ENCODE peak calls at places on chromosomes 6 and 20, in eight cellular contexts. One of them, this sample, is unnamed.

GRCh38 chr6:170226647-170227046 is 64.2 kb downstream of the DLL1 start:
- DNase-seq in mesendoderm: no peak
- DNase-seq in fibroblast of lung: no peak
- DNase-seq in transverse colon: no peak
- DNase-seq in left ventricle myocardium inferior: no peak
- DNase-seq in IMR-90: no peak
- DNase-seq in heart right ventricle: no peak
- DNase-seq in Peyer's patch: peak; percentile 15
- DNase-seq in this sample: no peak

GRCh38 chr20:33191955-33192354 is 24.0 kb downstream of the BPIFA2 start:
- DNase-seq in IMR-90: no peak
- DNase-seq in left ventricle myocardium inferior: no peak
- DNase-seq in heart right ventricle: no peak
- DNase-seq in Peyer's patch: no peak
- DNase-seq in transverse colon: no peak
- DNase-seq in mesendoderm: no peak
- DNase-seq in fibroblast of lung: no peak
- DNase-seq in this sample: no peak

GRCh38 chr6:72554761-72555221 is 67.1 kb upstream of the KCNQ5 start:
- DNase-seq in IMR-90: peak; percentile 17
- DNase-seq in mesendoderm: no peak
- DNase-seq in heart right ventricle: no peak
- DNase-seq in fibroblast of lung: no peak
- DNase-seq in Peyer's patch: no peak
- DNase-seq in left ventricle myocardium inferior: no peak
- DNase-seq in transverse colon: no peak
- DNase-seq in this sample: no peak

GRCh38 chr20:11686900-11687543 is 230.7 kb upstream of the BTBD3 start:
- DNase-seq in IMR-90: peak; percentile 1
- DNase-seq in left ventricle myocardium inferior: peak; percentile 33
- DNase-seq in Peyer's patch: no peak
- DNase-seq in transverse colon: peak; percentile 30
- DNase-seq in fibroblast of lung: peak; percentile 14
- DNase-seq in mesendoderm: peak; percentile 50
- DNase-seq in heart right ventricle: no peak
- DNase-seq in this sample: no peak

GRCh38 chr20:40506567-40506966 is 182.5 kb downstream of the MAFB start:
- DNase-seq in IMR-90: peak; percentile 80
- DNase-seq in Peyer's patch: peak; percentile 84
- DNase-seq in fibroblast of lung: peak; percentile 99
- DNase-seq in transverse colon: peak; percentile 69
- DNase-seq in left ventricle myocardium inferior: peak; percentile 84
- DNase-seq in heart right ventricle: peak; percentile 78
- DNase-seq in mesendoderm: peak; percentile 68
- DNase-seq in this sample: peak; percentile 57

GRCh38 chr6:148329568-148330299 is 12.9 kb upstream of the SASH1 start:
- DNase-seq in IMR-90: peak; percentile 89
- DNase-seq in fibroblast of lung: peak; percentile 86
- DNase-seq in heart right ventricle: no peak
- DNase-seq in left ventricle myocardium inferior: no peak
- DNase-seq in transverse colon: no peak
- DNase-seq in Peyer's patch: no peak
- DNase-seq in mesendoderm: no peak
- DNase-seq in this sample: no peak

GRCh38 chr6:148657053-148657452 is 89.8 kb upstream of the UST start:
- DNase-seq in Peyer's patch: no peak
- DNase-seq in fibroblast of lung: peak; percentile 88
- DNase-seq in transverse colon: peak; percentile 10
- DNase-seq in left ventricle myocardium inferior: no peak
- DNase-seq in IMR-90: peak; percentile 84
- DNase-seq in mesendoderm: no peak
- DNase-seq in heart right ventricle: no peak
- DNase-seq in this sample: no peak

GRCh38 chr20:46477225-46477624 is 36.1 kb downstream of the ZNF334 start:
- DNase-seq in fibroblast of lung: no peak
- DNase-seq in IMR-90: no peak
- DNase-seq in Peyer's patch: no peak
- DNase-seq in left ventricle myocardium inferior: no peak
- DNase-seq in mesendoderm: no peak
- DNase-seq in heart right ventricle: no peak
- DNase-seq in transverse colon: no peak
- DNase-seq in this sample: no peak

GRCh38 chr6:154292855-154293519 is 63.6 kb downstream of the IPCEF1 start:
- DNase-seq in IMR-90: peak; percentile 92
- DNase-seq in mesendoderm: peak; percentile 48
- DNase-seq in left ventricle myocardium inferior: no peak
- DNase-seq in fibroblast of lung: peak; percentile 63
- DNase-seq in Peyer's patch: no peak
- DNase-seq in transverse colon: no peak
- DNase-seq in heart right ventricle: no peak
- DNase-seq in this sample: no peak

GRCh38 chr6:56540232-56540631 is 102.5 kb downstream of the DST start:
- DNase-seq in heart right ventricle: no peak
- DNase-seq in mesendoderm: no peak
- DNase-seq in Peyer's patch: no peak
- DNase-seq in transverse colon: no peak
- DNase-seq in fibroblast of lung: no peak
- DNase-seq in IMR-90: no peak
- DNase-seq in left ventricle myocardium inferior: no peak
- DNase-seq in this sample: no peak

GRCh38 chr20:15834857-15835256 is 738.4 kb downstream of the KIF16B start:
- DNase-seq in heart right ventricle: no peak
- DNase-seq in Peyer's patch: no peak
- DNase-seq in transverse colon: no peak
- DNase-seq in mesendoderm: no peak
- DNase-seq in IMR-90: no peak
- DNase-seq in fibroblast of lung: no peak
- DNase-seq in left ventricle myocardium inferior: no peak
- DNase-seq in this sample: no peak

GRCh38 chr6:6729971-6730370 is 141.5 kb downstream of the LY86 start:
- DNase-seq in Peyer's patch: no peak
- DNase-seq in transverse colon: no peak
- DNase-seq in mesendoderm: no peak
- DNase-seq in fibroblast of lung: no peak
- DNase-seq in left ventricle myocardium inferior: no peak
- DNase-seq in IMR-90: no peak
- DNase-seq in heart right ventricle: no peak
- DNase-seq in this sample: no peak

GRCh38 chr6:71468038-71468437 is 179.4 kb downstream of the OGFRL1 start:
- DNase-seq in transverse colon: no peak
- DNase-seq in heart right ventricle: no peak
- DNase-seq in IMR-90: no peak
- DNase-seq in left ventricle myocardium inferior: no peak
- DNase-seq in Peyer's patch: no peak
- DNase-seq in mesendoderm: no peak
- DNase-seq in fibroblast of lung: no peak
- DNase-seq in this sample: no peak
- H3K27ac ChIP-seq in transverse colon: no peak overlapping the region
- H3K27ac ChIP-seq in heart right ventricle: no peak overlapping the region
- H3K27ac ChIP-seq in IMR-90: no peak overlapping the region
- H3K27ac ChIP-seq in left ventricle myocardium inferior: no peak overlapping the region
- H3K27ac ChIP-seq in Peyer's patch: no peak overlapping the region
- H3K27ac ChIP-seq in mesendoderm: no peak overlapping the region
- H3K27ac ChIP-seq in fibroblast of lung: no peak overlapping the region
- H3K27ac ChIP-seq in this sample: peak overlapping the region; percentile 73

GRCh38 chr20:20782221-20782620 is 69.8 kb upstream of the RALGAPA2 start:
- DNase-seq in left ventricle myocardium inferior: no peak
- DNase-seq in mesendoderm: no peak
- DNase-seq in fibroblast of lung: no peak
- DNase-seq in Peyer's patch: no peak
- DNase-seq in transverse colon: no peak
- DNase-seq in IMR-90: no peak
- DNase-seq in heart right ventricle: peak; percentile 43
- DNase-seq in this sample: no peak

GRCh38 chr20:20782747-20783146 is 70.3 kb upstream of the RALGAPA2 start:
- DNase-seq in mesendoderm: no peak
- DNase-seq in left ventricle myocardium inferior: no peak
- DNase-seq in Peyer's patch: no peak
- DNase-seq in IMR-90: no peak
- DNase-seq in transverse colon: peak; percentile 54
- DNase-seq in heart right ventricle: no peak
- DNase-seq in fibroblast of lung: no peak
- DNase-seq in this sample: no peak

GRCh38 chr20:20780127-20780822 is 67.8 kb upstream of the RALGAPA2 start:
- DNase-seq in fibroblast of lung: no peak
- DNase-seq in Peyer's patch: peak; percentile 76
- DNase-seq in heart right ventricle: peak; percentile 29
- DNase-seq in mesendoderm: peak; percentile 71
- DNase-seq in transverse colon: peak; percentile 77
- DNase-seq in IMR-90: no peak
- DNase-seq in left ventricle myocardium inferior: peak; percentile 79
- DNase-seq in this sample: no peak

GRCh38 chr20:20785226-20785625 is 72.8 kb upstream of the RALGAPA2 start:
- DNase-seq in fibroblast of lung: no peak
- DNase-seq in mesendoderm: no peak
- DNase-seq in Peyer's patch: no peak
- DNase-seq in transverse colon: no peak
- DNase-seq in IMR-90: no peak
- DNase-seq in heart right ventricle: no peak
- DNase-seq in left ventricle myocardium inferior: no peak
- DNase-seq in this sample: no peak

GRCh38 chr20:20781029-20781428 is 68.6 kb upstream of the RALGAPA2 start:
- DNase-seq in left ventricle myocardium inferior: no peak
- DNase-seq in Peyer's patch: no peak
- DNase-seq in transverse colon: no peak
- DNase-seq in mesendoderm: no peak
- DNase-seq in IMR-90: no peak
- DNase-seq in heart right ventricle: no peak
- DNase-seq in fibroblast of lung: no peak
- DNase-seq in this sample: no peak
- H3K27me3 ChIP-seq in left ventricle myocardium inferior: no peaks in the 10 kb centered on the region
- H3K27me3 ChIP-seq in Peyer's patch: no peaks in the 10 kb centered on the region
- H3K27me3 ChIP-seq in transverse colon: no peaks in the 10 kb centered on the region
- H3K27me3 ChIP-seq in mesendoderm: no peaks in the 10 kb centered on the region
- H3K27me3 ChIP-seq in IMR-90: no peaks in the 10 kb centered on the region
- H3K27me3 ChIP-seq in heart right ventricle: no peaks in the 10 kb centered on the region
- H3K27me3 ChIP-seq in fibroblast of lung: no peaks in the 10 kb centered on the region
- H3K27me3 ChIP-seq in this sample: no peaks in the 10 kb centered on the region

GRCh38 chr20:5077761-5078387 is 41.9 kb downstream of the PCNA start:
- DNase-seq in IMR-90: no peak
- DNase-seq in fibroblast of lung: no peak
- DNase-seq in Peyer's patch: no peak
- DNase-seq in transverse colon: no peak
- DNase-seq in left ventricle myocardium inferior: no peak
- DNase-seq in heart right ventricle: no peak
- DNase-seq in mesendoderm: no peak
- DNase-seq in this sample: no peak

GRCh38 chr20:5080384-5080877 is 39.3 kb downstream of the PCNA start:
- DNase-seq in mesendoderm: no peak
- DNase-seq in transverse colon: peak; percentile 42
- DNase-seq in IMR-90: peak; percentile 54
- DNase-seq in fibroblast of lung: peak; percentile 69
- DNase-seq in Peyer's patch: peak; percentile 63
- DNase-seq in heart right ventricle: peak; percentile 28
- DNase-seq in left ventricle myocardium inferior: peak; percentile 50
- DNase-seq in this sample: no peak

GRCh38 chr20:5081196-5081595 is 38.6 kb downstream of the PCNA start:
- DNase-seq in heart right ventricle: no peak
- DNase-seq in fibroblast of lung: no peak
- DNase-seq in mesendoderm: no peak
- DNase-seq in IMR-90: no peak
- DNase-seq in transverse colon: no peak
- DNase-seq in Peyer's patch: no peak
- DNase-seq in left ventricle myocardium inferior: no peak
- DNase-seq in this sample: no peak

GRCh38 chr20:5074050-5074674 is 45.6 kb downstream of the PCNA start:
- DNase-seq in fibroblast of lung: no peak
- DNase-seq in IMR-90: no peak
- DNase-seq in heart right ventricle: no peak
- DNase-seq in mesendoderm: no peak
- DNase-seq in left ventricle myocardium inferior: no peak
- DNase-seq in Peyer's patch: no peak
- DNase-seq in transverse colon: no peak
- DNase-seq in this sample: no peak

GRCh38 chr20:5078399-5078958 is 41.3 kb downstream of the PCNA start:
- DNase-seq in left ventricle myocardium inferior: peak; percentile 43
- DNase-seq in heart right ventricle: peak; percentile 71
- DNase-seq in fibroblast of lung: peak; percentile 73
- DNase-seq in IMR-90: peak; percentile 66
- DNase-seq in Peyer's patch: peak; percentile 94
- DNase-seq in mesendoderm: no peak
- DNase-seq in transverse colon: peak; percentile 83
- DNase-seq in this sample: peak; percentile 45
- H3K4me3 ChIP-seq in left ventricle myocardium inferior: peak overlapping the region; percentile 52
- H3K4me3 ChIP-seq in heart right ventricle: peak overlapping the region; percentile 36
- H3K4me3 ChIP-seq in fibroblast of lung: no peak overlapping the region
- H3K4me3 ChIP-seq in IMR-90: peak overlapping the region; percentile 38
- H3K4me3 ChIP-seq in Peyer's patch: peak overlapping the region; percentile 16
- H3K4me3 ChIP-seq in mesendoderm: no peak overlapping the region
- H3K4me3 ChIP-seq in transverse colon: no peak overlapping the region
- H3K4me3 ChIP-seq in this sample: peak overlapping the region; percentile 23

GRCh38 chr6:26027491-26028211 is 59.6 kb upstream of the HFE start:
- DNase-seq in Peyer's patch: no peak
- DNase-seq in heart right ventricle: no peak
- DNase-seq in IMR-90: no peak
- DNase-seq in left ventricle myocardium inferior: no peak
- DNase-seq in mesendoderm: no peak
- DNase-seq in transverse colon: no peak
- DNase-seq in fibroblast of lung: no peak
- DNase-seq in this sample: no peak
- H3K27ac ChIP-seq in Peyer's patch: peak overlapping the region; percentile 93
- H3K27ac ChIP-seq in heart right ventricle: peak overlapping the region; percentile 94
- H3K27ac ChIP-seq in IMR-90: peak overlapping the region; percentile 18
- H3K27ac ChIP-seq in left ventricle myocardium inferior: peak overlapping the region; percentile 93
- H3K27ac ChIP-seq in mesendoderm: peak overlapping the region; percentile 71
- H3K27ac ChIP-seq in transverse colon: peak overlapping the region; percentile 96
- H3K27ac ChIP-seq in fibroblast of lung: peak overlapping the region; percentile 89
- H3K27ac ChIP-seq in this sample: peak overlapping the region; percentile 95

GRCh38 chr6:89834884-89835792 is 5.5 kb downstream of the CASP8AP2 start:
- DNase-seq in mesendoderm: no peak
- DNase-seq in left ventricle myocardium inferior: no peak
- DNase-seq in heart right ventricle: no peak
- DNase-seq in transverse colon: no peak
- DNase-seq in fibroblast of lung: no peak
- DNase-seq in IMR-90: peak; percentile 41
- DNase-seq in Peyer's patch: peak; percentile 61
- DNase-seq in this sample: no peak
- H3K27me3 ChIP-seq in mesendoderm: no peaks in the 10 kb centered on the region
- H3K27me3 ChIP-seq in left ventricle myocardium inferior: no peaks in the 10 kb centered on the region
- H3K27me3 ChIP-seq in heart right ventricle: no peaks in the 10 kb centered on the region
- H3K27me3 ChIP-seq in transverse colon: no peaks in the 10 kb centered on the region
- H3K27me3 ChIP-seq in fibroblast of lung: no peaks in the 10 kb centered on the region
- H3K27me3 ChIP-seq in IMR-90: no peaks in the 10 kb centered on the region
- H3K27me3 ChIP-seq in Peyer's patch: no peaks in the 10 kb centered on the region
- H3K27me3 ChIP-seq in this sample: no peaks in the 10 kb centered on the region